ENCODE peak calls at places on chromosomes 12 and 14, in four cellular contexts. Y is K562, S is HEK293T, T is HepG2. U is an unnamed sample.

GRCh38 chr12:2016862-2017723 is 12.8 kb upstream of the DCP1B start:
- DNase-seq in S (no peak), T (no peak), Y (no peak), U (no peak)

GRCh38 chr14:104280085-104280901 is 141.9 kb downstream of the KIF26A start:
- DNase-seq in Y (no peak), S (no peak), T (no peak), U (no peak)

GRCh38 chr12:177336-177979 is 36.5 kb downstream of the SLC6A12 start:
- DNase-seq in Y (no peak), T (no peak), S (no peak), U (no peak)

GRCh38 chr12:4052691-4053090 is 179.5 kb upstream of the PARP11 start:
- DNase-seq in S (no peak), T (peak), Y (no peak), U (no peak)

GRCh38 chr12:69141074-69141473 is 98.3 kb upstream of the CPSF6 start:
- DNase-seq in T (no peak), Y (no peak), S (no peak), U (no peak)

GRCh38 chr12:49413796-49414195 is 46.5 kb downstream of the SPATS2 start:
- DNase-seq in Y (no peak), T (no peak), S (no peak), U (no peak)

GRCh38 chr12:132804426-132804861 is 24.2 kb downstream of the GOLGA3 start:
- DNase-seq in Y (peak), S (no peak), T (no peak), U (peak)

GRCh38 chr14:97706814-97707213 is 909.6 kb downstream of the VRK1 start:
- DNase-seq in Y (no peak), T (no peak), S (no peak), U (no peak)

DNA sequence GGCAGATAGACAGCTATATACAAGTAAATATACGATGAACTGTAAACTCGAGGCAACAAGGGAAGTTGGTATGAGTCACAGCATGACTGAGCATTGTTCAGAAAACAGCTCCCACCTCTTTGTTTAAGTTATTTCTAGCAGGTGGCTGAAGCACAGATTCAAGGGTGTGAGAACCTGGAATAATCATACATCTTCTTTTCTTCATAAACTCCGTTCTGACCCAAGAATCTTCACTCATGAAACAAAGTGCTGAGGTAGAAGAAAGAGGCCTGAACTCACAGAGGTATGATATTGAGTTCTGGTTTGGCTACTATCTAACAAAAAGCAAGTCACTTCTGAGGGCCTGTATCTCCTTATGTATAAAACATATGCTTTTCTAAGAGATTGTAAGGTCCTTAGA is 364.1 kb upstream of the KITLG start:
- DNase-seq in Y (no peak), T (peak), S (no peak), U (no peak)
- TF ChIP-seq ELF4 in Y (no peak), T (no peak), S (no peak), U (no peak)

DNA sequence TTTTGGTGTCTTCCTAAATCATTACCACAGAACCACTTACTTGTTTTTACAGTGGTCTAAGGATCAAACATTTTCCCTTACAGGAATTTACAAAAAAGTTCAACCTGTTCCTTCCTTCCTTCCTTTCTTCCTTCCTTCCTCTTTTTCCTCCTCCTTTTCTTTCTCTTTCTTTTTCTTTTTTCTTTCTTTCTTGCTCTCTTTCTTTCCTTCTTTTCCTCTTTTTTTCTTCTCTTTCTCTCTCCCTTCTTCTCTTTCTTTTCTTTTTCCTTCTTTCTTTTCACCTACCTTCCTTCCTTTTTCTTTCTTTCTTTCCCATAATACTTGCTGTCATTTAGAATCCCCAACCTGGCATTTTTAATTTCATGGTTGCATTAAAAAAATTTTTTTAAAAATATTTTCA is 59.2 kb upstream of the PPP4R3A start:
- DNase-seq in S (no peak), Y (no peak), T (no peak), U (no peak)
- TF ChIP-seq ELF4 in S (no peak), Y (no peak), T (no peak), U (no peak)

GRCh38 chr14:35332517-35333346 is 40.5 kb downstream of the PSMA6 start:
- DNase-seq in S (peak), Y (no peak), T (no peak), U (no peak)
- TF ChIP-seq ELF4 in S (no peak), Y (no peak), T (no peak), U (no peak)

DNA sequence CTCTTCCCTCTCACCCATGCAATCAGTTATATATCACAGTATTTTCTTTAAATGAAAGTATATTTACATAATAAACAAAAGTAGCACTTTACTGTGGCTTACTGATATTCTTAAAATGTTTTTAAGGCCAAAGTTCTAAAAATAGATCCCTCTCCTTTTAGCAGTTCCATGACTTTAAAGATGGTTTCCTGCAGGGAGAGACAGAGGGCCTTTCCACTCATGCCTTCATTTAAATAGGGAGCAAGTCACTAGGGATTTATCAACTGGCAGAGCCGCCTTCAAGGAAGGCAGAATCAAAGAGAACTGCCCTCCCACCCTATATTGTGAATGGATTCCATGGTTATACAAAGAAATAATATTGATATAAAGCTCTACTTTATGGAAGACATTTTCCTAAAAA is 55.5 kb downstream of the DUSP16 start:
- DNase-seq in S (no peak), T (no peak), Y (no peak), U (no peak)
- TF ChIP-seq ELF4 in S (no peak), T (no peak), Y (no peak), U (no peak)

GRCh38 chr14:21300892-21301291 is 21.0 kb downstream of the RPGRIP1 start:
- DNase-seq in T (no peak), Y (no peak), S (no peak), U (peak)
- TF ChIP-seq ELF4 in T (no peak), Y (no peak), S (no peak), U (no peak)

GRCh38 chr12:62252576-62252975 is 7.6 kb upstream of the USP15 start:
- DNase-seq in S (no peak), Y (no peak), T (no peak), U (no peak)
- TF ChIP-seq ELF4 in S (no peak), Y (no peak), T (no peak), U (no peak)

GRCh38 chr12:13340149-13340548 is 143.6 kb downstream of the EMP1 start:
- DNase-seq in Y (no peak), T (no peak), S (no peak), U (no peak)

GRCh38 chr12:13336216-13336615 is 139.7 kb downstream of the EMP1 start:
- DNase-seq in S (no peak), Y (no peak), T (no peak), U (no peak)

GRCh38 chr12:13337786-13338185 is 141.3 kb downstream of the EMP1 start:
- DNase-seq in S (no peak), Y (no peak), T (no peak), U (no peak)

GRCh38 chr12:13339091-13339490 is 142.6 kb downstream of the EMP1 start:
- DNase-seq in S (no peak), T (no peak), Y (no peak), U (no peak)

DNA sequence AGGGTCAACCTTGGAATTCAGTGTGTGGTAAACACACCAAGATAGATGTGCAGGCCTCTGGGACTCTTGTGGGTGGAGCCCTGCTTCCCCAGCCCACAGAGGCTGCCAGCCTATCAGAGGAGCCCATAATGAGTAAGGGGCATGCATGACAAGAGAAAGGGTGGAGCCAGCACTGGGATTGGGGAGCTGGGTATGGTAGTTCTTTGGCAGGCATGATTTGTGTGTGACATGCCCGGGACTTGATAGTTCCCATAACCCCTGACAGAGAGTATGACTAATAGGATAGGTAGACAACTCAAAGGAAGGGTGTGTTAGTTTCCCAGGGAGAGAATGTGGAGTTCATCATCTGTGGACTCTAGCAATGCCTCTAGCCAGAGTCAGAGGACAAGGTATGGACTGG is 143.0 kb downstream of the EMP1 start:
- DNase-seq in S (no peak), T (peak), Y (no peak), U (no peak)
- TF ChIP-seq ELF4 in S (no peak), T (no peak), Y (no peak), U (no peak)

GRCh38 chr12:114448618-114448933 is 42.6 kb upstream of the TBX5 start:
- DNase-seq in Y (no peak), T (no peak), S (no peak), U (peak)
- TF ChIP-seq ELF4 in Y (no peak), T (no peak), S (no peak), U (no peak)

DNA sequence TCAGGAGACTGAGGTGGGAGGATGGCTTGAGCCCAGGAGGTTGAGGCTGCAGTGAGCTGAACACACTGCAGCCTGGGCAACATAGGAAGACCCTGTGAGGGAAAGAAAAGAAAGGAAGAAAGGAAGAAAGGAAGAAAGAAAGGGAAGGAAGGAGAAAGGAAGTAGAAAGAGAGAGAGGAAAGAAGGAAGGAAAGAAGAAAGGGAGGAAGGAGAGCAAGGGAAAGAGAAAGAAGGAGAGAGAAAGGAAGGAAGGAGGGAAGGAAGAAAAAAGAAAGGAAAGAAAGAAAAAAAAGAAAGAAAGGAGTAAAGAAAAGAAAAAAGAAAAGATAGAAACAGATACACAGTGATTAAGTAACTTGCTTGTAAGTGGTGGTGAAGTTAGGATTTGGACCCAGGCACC is 13.6 kb upstream of the C12orf75 start:
- DNase-seq in T (no peak), S (no peak), Y (no peak), U (no peak)
- TF ChIP-seq ELF4 in T (no peak), S (no peak), Y (no peak), U (no peak)

GRCh38 chr12:98343002-98343567 is 172.3 kb upstream of the TMPO start:
- DNase-seq in Y (no peak), S (no peak), T (no peak), U (no peak)
- TF ChIP-seq ELF4 in Y (no peak), S (no peak), T (no peak), U (no peak)